ENCODE peak calls at places on chromosomes 2 and 18, in six cellular contexts. O, P, N, W, L and J are unnamed samples.

GRCh38 chr2:75608684-75609333 is 37.8 kb upstream of the MRPL19 start:
- DNase-seq in N (peak), L (peak), O (peak), W (peak), P (peak), J (peak)

GRCh38 chr18:48879008-48879431 is 71.7 kb downstream of the SMAD7 start:
- DNase-seq in O (no peak), W (no peak), N (no peak), L (no peak), P (no peak), J (no peak)

GRCh38 chr18:8771930-8772329 is 66.6 kb downstream of the MTCL1 start:
- DNase-seq in W (no peak), O (no peak), P (no peak), L (no peak), N (no peak), J (no peak)

GRCh38 chr2:191231995-191232394 is 13.2 kb upstream of the MYO1B start:
- DNase-seq in P (no peak), L (no peak), W (no peak), N (no peak), O (peak), J (no peak)

GRCh38 chr18:56146565-56146964 is 491.8 kb downstream of the TXNL1 start:
- DNase-seq in P (no peak), L (no peak), O (peak), W (no peak), N (no peak), J (no peak)

GRCh38 chr18:79366177-79367094 is 29.3 kb upstream of the NFATC1 start:
- DNase-seq in L (no peak), O (peak), P (no peak), N (no peak), W (peak), J (no peak)

GRCh38 chr2:18067980-18068379 is 189.5 kb downstream of the KCNS3 start:
- DNase-seq in N (no peak), W (peak), O (no peak), L (no peak), P (no peak), J (no peak)

GRCh38 chr2:96325038-96325883 is at the start of gene ITPRIPL1:
- DNase-seq in N (peak), P (peak), L (no peak), O (no peak), W (peak), J (no peak)

GRCh38 chr2:159116922-159117321 is 148.5 kb downstream of the TANC1 start:
- DNase-seq in L (no peak), O (no peak), N (no peak), P (no peak), W (no peak), J (no peak)

GRCh38 chr2:55771612-55772011 is 78.0 kb upstream of the PNPT1 start:
- DNase-seq in O (peak), L (peak), P (no peak), N (peak), W (peak), J (peak)

GRCh38 chr2:197515277-197515797 is 529 bp upstream of the MOB4 start:
- DNase-seq in O (peak), P (no peak), W (peak), L (no peak), N (peak), J (peak)

GRCh38 chr18:332721-333513 is 65.1 kb upstream of the THOC1 start:
- DNase-seq in P (no peak), L (no peak), O (no peak), W (no peak), N (no peak), J (no peak)

GRCh38 chr2:218960196-218961165 is 1.0 kb downstream of the CDK5R2 start:
- DNase-seq in W (peak), N (no peak), O (no peak), P (no peak), L (no peak), J (no peak)

GRCh38 chr2:191198271-191198670 is 46.9 kb upstream of the MYO1B start:
- DNase-seq in P (no peak), L (no peak), N (no peak), W (no peak), O (no peak), J (no peak)

GRCh38 chr18:48988508-48989303 is 37.9 kb upstream of the SMAD7 start:
- DNase-seq in P (no peak), N (no peak), L (no peak), O (no peak), W (no peak), J (no peak)

GRCh38 chr2:215692387-215693079 is 256.7 kb upstream of the FN1 start:
- DNase-seq in W (no peak), N (peak), O (peak), L (no peak), P (no peak), J (no peak)

GRCh38 chr2:201887851-201888451 is 81.6 kb downstream of the CDK15 start:
- DNase-seq in N (no peak), L (no peak), W (no peak), P (no peak), O (peak), J (no peak)

GRCh38 chr2:85768713-85769112 is 14.9 kb downstream of the ATOH8 start:
- DNase-seq in P (no peak), N (no peak), L (no peak), W (peak), O (no peak), J (no peak)

GRCh38 chr2:161165266-161165665 is 5.0 kb downstream of the TANK start:
- DNase-seq in O (peak), L (no peak), W (no peak), P (no peak), N (no peak), J (no peak)

GRCh38 chr2:69717902-69718301 is 24.0 kb upstream of the ANXA4 start:
- DNase-seq in W (no peak), N (no peak), O (peak), L (no peak), P (no peak), J (no peak)
- TF ChIP-seq RAD21 in W (no peak), N (no peak), O (no peak), L (no peak), P (no peak), J (no peak)

GRCh38 chr18:47594621-47595086 is 335.8 kb downstream of the SMAD2 start:
- DNase-seq in P (no peak), N (no peak), L (no peak), W (peak), O (no peak), J (no peak)

GRCh38 chr18:47594063-47594462 is 336.4 kb downstream of the SMAD2 start:
- DNase-seq in N (no peak), W (peak), O (no peak), P (no peak), L (no peak), J (no peak)

GRCh38 chr18:47591429-47591828 is 339.0 kb downstream of the SMAD2 start:
- DNase-seq in L (no peak), N (no peak), O (no peak), W (no peak), P (no peak), J (no peak)

GRCh38 chr18:47601608-47602272 is 328.7 kb downstream of the SMAD2 start:
- DNase-seq in W (peak), O (no peak), L (no peak), P (no peak), N (no peak), J (no peak)

DNA sequence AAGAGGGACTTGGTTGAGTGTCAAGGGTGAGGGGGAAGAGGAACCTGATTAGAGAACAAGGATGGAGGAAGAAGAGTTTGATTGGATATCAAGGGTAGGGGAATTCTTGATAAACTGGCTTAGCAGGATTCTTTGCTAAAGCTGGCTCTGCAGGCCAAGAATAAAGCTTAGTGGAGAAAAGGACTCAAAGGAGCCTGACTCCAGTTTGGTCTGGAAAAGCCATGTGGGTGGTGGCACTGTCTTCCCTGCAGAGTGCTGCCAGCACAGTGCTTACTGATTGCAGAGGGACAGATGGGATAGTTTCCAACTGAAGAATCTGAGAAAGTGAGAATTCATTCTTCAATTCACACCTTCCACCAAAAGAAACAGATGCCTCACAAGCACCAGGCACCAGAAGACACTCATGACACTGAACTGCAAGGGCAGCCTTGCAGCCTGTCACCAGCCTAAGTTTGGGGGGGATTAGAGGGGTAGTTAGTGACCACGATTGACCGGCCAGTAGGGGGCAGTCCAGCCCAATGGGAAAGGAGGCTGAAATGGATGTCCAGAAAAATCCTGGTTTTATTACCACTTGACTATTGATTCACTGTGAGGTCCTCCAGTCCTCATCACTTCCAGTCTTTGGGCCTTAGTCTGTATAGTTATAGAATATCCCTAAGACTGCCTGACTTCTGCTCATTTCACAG is 334.5 kb downstream of the SMAD2 start:
- DNase-seq in N (peak), P (peak), L (peak), W (no peak), O (no peak), J (peak)
- TF ChIP-seq RAD21 in N (peak), P (peak), L (peak), W (peak), O (peak), J (peak)

GRCh38 chr2:61978522-61978921 is 73.0 kb downstream of the COMMD1 start:
- DNase-seq in O (no peak), P (no peak), L (no peak), W (no peak), N (peak), J (no peak)
- TF ChIP-seq RAD21 in O (no peak), P (no peak), L (no peak), W (no peak), N (no peak), J (no peak)

DNA sequence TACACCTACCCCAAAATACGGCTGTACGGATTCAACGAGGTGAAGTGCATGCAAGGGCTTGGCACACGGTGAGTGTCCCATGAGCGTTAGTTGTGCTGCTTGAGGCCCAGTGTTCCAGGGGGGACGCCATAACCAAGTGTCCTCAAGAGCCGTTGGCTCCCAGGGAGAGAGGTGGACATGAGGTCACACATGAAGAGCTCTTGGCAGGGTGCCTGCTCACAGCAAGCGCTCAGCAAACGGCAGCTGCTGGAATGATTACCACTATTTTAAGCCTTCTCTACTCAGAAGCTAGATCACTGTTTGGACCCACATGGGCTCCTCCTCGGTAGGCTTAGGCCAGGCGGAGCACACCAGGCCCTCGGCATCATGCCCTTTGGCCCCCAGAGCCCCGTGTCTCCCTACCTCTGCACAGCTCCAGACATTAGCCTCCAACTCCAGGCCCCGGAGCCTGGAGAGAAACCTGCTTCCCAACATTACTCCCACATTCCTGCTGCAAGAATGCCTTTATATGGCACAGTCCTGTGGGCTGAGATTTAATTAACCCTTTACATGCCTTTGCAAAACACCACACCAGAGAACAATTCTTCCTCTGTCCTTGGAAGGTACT is 68.4 kb upstream of the PPP1CB start:
- DNase-seq in P (peak), N (peak), W (no peak), L (peak), O (peak), J (peak)
- TF ChIP-seq RAD21 in P (no peak), N (no peak), W (no peak), L (no peak), O (no peak), J (peak)

GRCh38 chr2:98478861-98479770 is 34.5 kb downstream of the INPP4A start:
- DNase-seq in L (no peak), P (no peak), O (no peak), W (no peak), N (no peak), J (no peak)
- TF ChIP-seq RAD21 in L (no peak), P (no peak), O (no peak), W (no peak), N (no peak), J (no peak)

DNA sequence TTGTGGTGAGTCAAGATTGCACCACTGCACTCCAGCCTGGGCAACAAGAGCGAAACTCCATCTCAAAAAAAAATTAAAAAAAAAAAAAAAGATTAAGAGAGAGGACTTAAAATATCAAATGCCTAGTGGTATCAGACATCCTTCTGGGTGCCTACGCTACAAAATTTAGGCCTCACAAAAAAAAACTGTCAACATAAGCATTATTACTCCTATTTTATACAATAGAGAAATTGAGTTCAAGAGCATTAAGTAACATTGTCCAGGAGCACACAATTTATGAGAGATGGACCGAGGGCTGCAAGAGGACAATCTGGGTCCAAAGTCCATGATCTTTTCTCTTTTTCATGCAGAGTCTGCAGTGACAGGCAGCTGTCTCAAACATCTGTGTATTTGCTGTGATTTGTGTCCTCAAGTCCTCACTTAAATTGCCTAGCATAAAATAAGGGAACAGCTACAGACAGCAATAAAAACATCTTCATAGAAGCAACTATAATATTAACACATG is 62.4 kb downstream of the OSR1 start:
- DNase-seq in N (no peak), L (no peak), W (no peak), P (no peak), O (no peak), J (no peak)
- TF ChIP-seq RAD21 in N (no peak), L (no peak), W (no peak), P (no peak), O (no peak), J (no peak)

DNA sequence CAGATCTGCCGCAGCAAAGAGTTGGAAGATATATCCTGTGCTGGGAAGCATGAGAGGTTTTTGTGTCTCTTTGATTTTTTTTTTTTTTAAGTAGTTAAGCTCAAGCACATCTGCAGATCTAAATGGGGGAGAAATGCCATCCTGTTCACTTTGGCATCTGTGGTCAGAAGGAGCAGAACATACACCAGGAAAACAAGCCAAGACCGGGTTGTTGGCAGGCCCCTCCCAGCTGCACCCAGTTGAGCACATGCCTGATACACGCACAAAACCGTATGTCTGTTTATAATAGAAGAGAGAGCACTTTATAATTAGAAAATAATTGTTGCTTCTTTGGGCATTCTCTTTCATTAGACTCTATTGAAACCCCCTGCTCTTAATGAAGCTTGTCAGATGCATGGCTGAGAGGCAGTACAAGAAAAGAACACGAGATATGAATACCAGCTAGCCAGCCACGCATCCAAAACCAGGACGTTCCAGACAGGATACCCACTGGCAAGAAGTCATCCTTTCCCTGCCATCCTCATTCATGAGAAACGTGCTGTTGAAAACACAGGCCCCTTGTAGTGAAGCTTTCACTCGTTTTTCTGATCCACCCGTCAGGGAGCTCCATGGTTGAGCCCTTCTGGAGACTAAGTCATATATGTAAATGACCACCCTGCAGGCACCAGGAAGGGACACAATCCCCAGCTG is 152.2 kb downstream of the ALPK2 start:
- DNase-seq in L (no peak), W (no peak), O (no peak), N (no peak), P (no peak), J (no peak)
- TF ChIP-seq RAD21 in L (no peak), W (no peak), O (no peak), N (no peak), P (no peak), J (no peak)

DNA sequence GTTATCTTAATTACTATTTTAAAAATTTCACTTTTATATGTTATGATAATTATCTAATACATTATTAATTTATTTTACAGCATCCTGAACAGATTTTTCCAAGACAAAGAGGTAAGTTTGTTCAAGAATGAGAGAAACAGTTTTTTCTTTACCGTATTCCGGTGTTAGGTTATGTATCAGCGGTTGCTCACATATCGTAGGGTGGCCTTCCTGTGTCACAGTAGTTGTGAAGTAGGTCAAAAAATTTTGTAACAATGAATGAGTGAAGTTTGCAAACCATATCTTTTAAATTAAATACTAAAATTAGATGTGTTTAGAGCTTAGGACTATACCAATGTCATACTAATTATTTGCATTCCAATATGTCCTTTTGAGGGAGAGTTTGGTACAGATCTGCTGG is 33.5 kb downstream of the MRPS9 start:
- DNase-seq in O (no peak), N (no peak), W (no peak), L (no peak), P (no peak), J (no peak)
- TF ChIP-seq RAD21 in O (no peak), N (no peak), W (no peak), L (no peak), P (no peak), J (no peak)

DNA sequence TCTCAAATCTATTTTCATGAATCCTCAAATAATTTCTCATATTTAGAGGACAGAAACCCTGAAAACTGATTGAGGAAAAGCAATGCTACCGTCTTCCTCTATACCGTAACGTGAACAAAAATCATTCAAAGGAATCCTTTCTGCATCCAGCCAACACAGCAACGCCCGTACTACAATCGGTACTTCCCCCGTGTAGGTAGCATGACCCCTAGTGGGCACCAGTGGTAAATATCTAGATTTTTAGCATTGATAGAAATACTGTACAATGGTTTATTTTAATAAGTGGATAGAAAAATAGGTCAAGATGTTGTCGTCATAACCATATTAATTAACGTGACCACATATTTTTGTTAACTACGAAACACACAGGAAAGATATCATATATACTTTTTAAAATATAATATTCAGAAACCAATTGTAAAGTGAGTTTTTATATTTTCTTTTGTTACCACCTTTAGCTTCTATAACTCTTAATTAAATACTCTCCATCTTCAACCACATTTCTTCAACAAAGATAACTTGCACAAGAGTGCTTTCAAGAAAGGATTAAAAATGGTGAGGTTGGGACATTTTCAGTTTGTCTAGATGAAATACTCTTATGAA is 194.1 kb downstream of the SS18 start:
- DNase-seq in W (peak), L (peak), N (peak), O (peak), P (peak), J (peak)
- TF ChIP-seq RAD21 in W (peak), L (peak), N (no peak), O (peak), P (peak), J (peak)

DNA sequence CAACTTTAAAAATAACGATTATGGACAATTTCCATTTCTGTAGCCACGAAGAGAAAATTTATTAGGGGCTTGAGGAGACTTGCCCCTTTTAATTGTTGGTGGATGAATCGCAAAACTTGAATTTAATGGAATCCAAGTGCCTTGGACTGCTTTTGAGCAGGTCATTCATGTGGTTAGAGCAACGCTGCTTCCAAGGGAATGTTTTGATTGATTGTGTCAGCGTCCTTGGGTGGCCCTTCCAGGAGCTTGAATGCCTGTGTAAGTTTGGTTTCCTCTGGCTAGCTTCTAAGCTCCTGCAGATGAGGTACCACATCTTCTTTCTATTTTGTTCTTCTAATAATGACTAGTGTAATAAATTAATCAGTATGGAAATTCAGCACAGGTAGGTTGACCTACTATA is 213.5 kb downstream of the LTBP1 start:
- DNase-seq in L (no peak), N (no peak), O (peak), W (no peak), P (no peak), J (no peak)
- TF ChIP-seq RAD21 in L (no peak), N (no peak), O (no peak), W (no peak), P (no peak), J (no peak)